ENCODE peak calls at places on chromosomes 12 and 14, in ten cellular contexts. W, N, G, H, V, J, C, B, L and T are unnamed samples.

GRCh38 chr12:7345232-7345631 is 41.4 kb downstream of the ACSM4 start:
- DNase-seq in W (no peak), N (peak; percentile 53), G (no peak), H (no peak), V (no peak), J (no peak), C (no peak), B (no peak), L (no peak), T (no peak)

GRCh38 chr12:51822956-51823355 is 25.6 kb downstream of the FIGNL2 start:
- DNase-seq in W (no peak), N (no peak), G (no peak), H (no peak), V (no peak), J (no peak), C (no peak), B (no peak), L (no peak), T (no peak)

GRCh38 chr14:74503973-74504335 is 10.4 kb downstream of the ISCA2 start:
- DNase-seq in W (no peak), N (no peak), G (no peak), H (no peak), V (no peak), J (no peak), C (no peak), B (no peak), L (no peak), T (no peak)

GRCh38 chr12:91355150-91356006 is 172.8 kb upstream of the DCN start:
- DNase-seq in W (peak; percentile 64), N (peak; percentile 30), G (peak; percentile 8), H (peak; percentile 16), V (peak; percentile 26), J (peak; percentile 32), C (peak; percentile 79), B (peak; percentile 38), L (peak; percentile 75), T (peak; percentile 36)

GRCh38 chr14:69648480-69649414 is 37.4 kb downstream of the SUSD6 start:
- DNase-seq in W (no peak), N (no peak), G (no peak), H (no peak), V (no peak), J (no peak), C (no peak), B (no peak), L (no peak), T (no peak)

GRCh38 chr12:53232641-53233538 is 881 bp upstream of the RARG start:
- DNase-seq in W (no peak), N (peak; percentile 26), G (peak; percentile 47), H (no peak), V (no peak), J (peak; percentile 50), C (peak; percentile 63), B (peak; percentile 30), L (no peak), T (no peak)

GRCh38 chr14:74557691-74558090 is 54.3 kb downstream of the LTBP2 start:
- DNase-seq in W (no peak), N (no peak), G (no peak), H (no peak), V (no peak), J (no peak), C (no peak), B (no peak), L (no peak), T (no peak)

GRCh38 chr14:101405171-101405883 is 156.0 kb upstream of the DIO3 start:
- DNase-seq in W (no peak), N (no peak), G (no peak), H (no peak), V (no peak), J (no peak), C (no peak), B (no peak), L (peak; percentile 21), T (no peak)

GRCh38 chr14:92945959-92946846 is 23.3 kb downstream of the CHGA start:
- DNase-seq in W (no peak), N (no peak), G (no peak), H (no peak), V (no peak), J (no peak), C (no peak), B (no peak), L (peak; percentile 35), T (no peak)